ENCODE peak calls at places on chromosomes 16 and 17, in four cellular contexts. E is GM19239, R is renal cortical epithelial cell, W is amygdala. Y is an unnamed sample.

GRCh38 chr17:6472517-6472916 is 28.3 kb downstream of the PIMREG start:
- DNase-seq in E (no peak), R (no peak), W (no peak), Y (no peak)

GRCh38 chr17:37493249-37494027 is 3.7 kb downstream of the DUSP14 start:
- DNase-seq in E (no peak), R (peak), W (no peak), Y (no peak)

GRCh38 chr17:17740627-17741237 is 59.5 kb downstream of the RAI1 start:
- DNase-seq in E (no peak), R (no peak), W (peak), Y (no peak)

GRCh38 chr17:40809721-40810421 is 10.1 kb upstream of the KRT28 start:
- DNase-seq in E (no peak), R (no peak), W (no peak), Y (no peak)

GRCh38 chr17:74833501-74834361 is 26.0 kb downstream of the GRIN2C start:
- DNase-seq in E (peak), R (peak), W (peak), Y (peak)

GRCh38 chr16:26598061-26598460 is 468.7 kb upstream of the C16orf82 start:
- DNase-seq in E (no peak), R (no peak), W (no peak), Y (no peak)

GRCh38 chr17:75288784-75289121 is 480 bp downstream of the SLC25A19 start:
- DNase-seq in E (no peak), R (peak), W (no peak), Y (no peak)

GRCh38 chr16:25143898-25144297 is 32.4 kb downstream of the LCMT1 start:
- DNase-seq in E (no peak), R (no peak), W (no peak), Y (no peak)

GRCh38 chr16:81778861-81779539 is at the start of gene PLCG2:
- DNase-seq in E (peak), R (no peak), W (peak), Y (peak)

GRCh38 chr16:84565669-84566495 is 52.0 kb downstream of the COTL1 start:
- DNase-seq in E (no peak), R (no peak), W (no peak), Y (no peak)

Y was measured in globus pallidus.